ENCODE peak calls at places on chromosomes 5 and 9, in four cellular contexts. One of them, this sample, is unnamed.

GRCh38 chr9:90967171-90967570 is 165.6 kb downstream of the SYK start:
- DNase-seq in stimulated activated CD4-positive, alpha-beta T cell treated with anti-CD3 and anti-CD28 coated beads, Interleukin-2, amount 100 ng/mL, for 48 hours: no peak
- DNase-seq in epithelial cell of esophagus: no peak
- DNase-seq in Caki2: no peak
- DNase-seq in this sample: no peak

GRCh38 chr9:27836661-27837401 is 263.6 kb upstream of the C9orf72 start:
- DNase-seq in epithelial cell of esophagus: no peak
- DNase-seq in stimulated activated CD4-positive, alpha-beta T cell treated with anti-CD3 and anti-CD28 coated beads, Interleukin-2, amount 100 ng/mL, for 48 hours: no peak
- DNase-seq in Caki2: no peak
- DNase-seq in this sample: no peak

GRCh38 chr5:2687746-2688145 is 63.7 kb downstream of the IRX2 start:
- DNase-seq in stimulated activated CD4-positive, alpha-beta T cell treated with anti-CD3 and anti-CD28 coated beads, Interleukin-2, amount 100 ng/mL, for 48 hours: no peak
- DNase-seq in epithelial cell of esophagus: no peak
- DNase-seq in Caki2: no peak
- DNase-seq in this sample: no peak

GRCh38 chr9:88387035-88387732 is 1.1 kb upstream of the SPIN1 start:
- DNase-seq in Caki2: peak
- DNase-seq in epithelial cell of esophagus: peak
- DNase-seq in stimulated activated CD4-positive, alpha-beta T cell treated with anti-CD3 and anti-CD28 coated beads, Interleukin-2, amount 100 ng/mL, for 48 hours: peak
- DNase-seq in this sample: peak

GRCh38 chr9:93678199-93679019 is 102.0 kb downstream of the PHF2 start:
- DNase-seq in epithelial cell of esophagus: no peak
- DNase-seq in stimulated activated CD4-positive, alpha-beta T cell treated with anti-CD3 and anti-CD28 coated beads, Interleukin-2, amount 100 ng/mL, for 48 hours: no peak
- DNase-seq in Caki2: no peak
- DNase-seq in this sample: no peak

GRCh38 chr5:354581-355378 is 33.3 kb downstream of the AHRR start:
- DNase-seq in Caki2: no peak
- DNase-seq in epithelial cell of esophagus: no peak
- DNase-seq in stimulated activated CD4-positive, alpha-beta T cell treated with anti-CD3 and anti-CD28 coated beads, Interleukin-2, amount 100 ng/mL, for 48 hours: no peak
- DNase-seq in this sample: no peak

GRCh38 chr5:131386779-131387178 is 122.9 kb downstream of the CDC42SE2 start:
- DNase-seq in stimulated activated CD4-positive, alpha-beta T cell treated with anti-CD3 and anti-CD28 coated beads, Interleukin-2, amount 100 ng/mL, for 48 hours: no peak
- DNase-seq in epithelial cell of esophagus: no peak
- DNase-seq in Caki2: peak
- DNase-seq in this sample: no peak

GRCh38 chr9:81619353-81620008 is 69.9 kb downstream of the TLE1 start:
- DNase-seq in epithelial cell of esophagus: no peak
- DNase-seq in stimulated activated CD4-positive, alpha-beta T cell treated with anti-CD3 and anti-CD28 coated beads, Interleukin-2, amount 100 ng/mL, for 48 hours: no peak
- DNase-seq in Caki2: no peak
- DNase-seq in this sample: peak

GRCh38 chr9:96500696-96501660 is 51.0 kb downstream of the HABP4 start:
- DNase-seq in Caki2: no peak
- DNase-seq in stimulated activated CD4-positive, alpha-beta T cell treated with anti-CD3 and anti-CD28 coated beads, Interleukin-2, amount 100 ng/mL, for 48 hours: no peak
- DNase-seq in epithelial cell of esophagus: no peak
- DNase-seq in this sample: no peak

GRCh38 chr9:110048976-110049698 is 158.8 kb downstream of the C9orf152 start:
- DNase-seq in stimulated activated CD4-positive, alpha-beta T cell treated with anti-CD3 and anti-CD28 coated beads, Interleukin-2, amount 100 ng/mL, for 48 hours: no peak
- DNase-seq in Caki2: peak
- DNase-seq in epithelial cell of esophagus: peak
- DNase-seq in this sample: peak

GRCh38 chr5:149526855-149527590 is 24.2 kb downstream of the CSNK1A1 start:
- DNase-seq in stimulated activated CD4-positive, alpha-beta T cell treated with anti-CD3 and anti-CD28 coated beads, Interleukin-2, amount 100 ng/mL, for 48 hours: no peak
- DNase-seq in Caki2: no peak
- DNase-seq in epithelial cell of esophagus: no peak
- DNase-seq in this sample: no peak

GRCh38 chr5:28779161-28779754 is 1740.9 kb upstream of the CDH9 start:
- DNase-seq in stimulated activated CD4-positive, alpha-beta T cell treated with anti-CD3 and anti-CD28 coated beads, Interleukin-2, amount 100 ng/mL, for 48 hours: no peak
- DNase-seq in epithelial cell of esophagus: peak
- DNase-seq in Caki2: no peak
- DNase-seq in this sample: peak

GRCh38 chr5:97425511-97425910 is 242.5 kb upstream of the RIOK2 start:
- DNase-seq in epithelial cell of esophagus: peak
- DNase-seq in Caki2: no peak
- DNase-seq in stimulated activated CD4-positive, alpha-beta T cell treated with anti-CD3 and anti-CD28 coated beads, Interleukin-2, amount 100 ng/mL, for 48 hours: no peak
- DNase-seq in this sample: no peak